ENCODE peak calls at places on chromosomes 7 and 10, in nine cellular contexts. F is LNCaP clone FGC, R is iPS DF 6.9, K is GM12864, H is germinal center, S is Karpas-422, I is EH, W is OCI-M1, J is activated T-helper 1 cell treated with Interleukin-2 at 50 U/mL for 16 hours. E is an unnamed sample.

GRCh38 chr7:80771523-80771922 is 133.1 kb downstream of the CD36 start:
- DNase-seq in R (no peak), H (no peak), K (no peak), J (no peak), S (no peak), I (no peak), F (no peak), W (no peak), E (no peak)

GRCh38 chr7:139457153-139457946 is 26.1 kb downstream of the KLRG2 start:
- DNase-seq in S (no peak), R (no peak), J (no peak), I (peak), K (no peak), F (no peak), W (no peak), H (no peak), E (no peak)

GRCh38 chr7:41319601-41320000 is 383.3 kb downstream of the INHBA start:
- DNase-seq in F (no peak), S (no peak), W (no peak), R (no peak), J (no peak), H (no peak), I (peak), K (no peak), E (no peak)

GRCh38 chr10:9596368-9596920 is 1421.2 kb upstream of the CELF2 start:
- DNase-seq in F (no peak), W (no peak), R (no peak), H (no peak), K (no peak), J (no peak), I (peak), S (no peak), E (no peak)

GRCh38 chr7:142711722-142712616 is 37.3 kb upstream of the PRSS1 start:
- DNase-seq in H (peak), S (peak), K (no peak), F (no peak), R (no peak), J (peak), I (peak), W (peak), E (peak)

GRCh38 chr10:22442468-22442867 is 97.2 kb downstream of the SPAG6 start:
- DNase-seq in W (no peak), K (no peak), S (no peak), H (no peak), F (no peak), I (no peak), R (no peak), J (no peak), E (no peak)

GRCh38 chr10:58435297-58435696 is 50.1 kb downstream of the TFAM start:
- DNase-seq in K (no peak), J (no peak), F (no peak), I (peak), R (no peak), H (no peak), W (peak), S (no peak), E (no peak)

GRCh38 chr10:133293810-133294119 is 14.9 kb downstream of the TUBGCP2 start:
- DNase-seq in H (no peak), R (no peak), J (no peak), K (no peak), F (no peak), W (no peak), S (no peak), I (no peak), E (no peak)

GRCh38 chr10:96984512-96985225 is 152.6 kb downstream of the LCOR start:
- DNase-seq in R (no peak), J (no peak), S (no peak), H (no peak), I (no peak), K (no peak), F (no peak), W (no peak), E (peak)

GRCh38 chr10:63763744-63764143 is 242.5 kb downstream of the REEP3 start:
- DNase-seq in R (no peak), H (no peak), I (no peak), S (no peak), W (no peak), F (no peak), K (no peak), J (no peak), E (no peak)

GRCh38 chr10:110918633-110919348 is at the start of gene BBIP1:
- DNase-seq in R (peak), H (peak), J (peak), S (peak), K (peak), W (peak), I (peak), F (peak), E (peak)

GRCh38 chr10:73744690-73744994 is 470 bp downstream of the SEC24C start:
- DNase-seq in H (peak), R (no peak), F (no peak), J (peak), W (peak), S (peak), I (peak), K (no peak), E (peak)

GRCh38 chr7:131040467-131040932 is 287.2 kb upstream of the MKLN1 start:
- DNase-seq in J (no peak), H (peak), I (peak), W (peak), R (peak), K (no peak), S (peak), F (peak), E (peak)

GRCh38 chr10:28875535-28876208 is 198.4 kb downstream of the BAMBI start:
- DNase-seq in J (no peak), R (peak), F (no peak), I (peak), W (no peak), K (no peak), S (no peak), H (no peak), E (no peak)

GRCh38 chr10:14261341-14261740 is 69.4 kb downstream of the FRMD4A start:
- DNase-seq in H (no peak), K (no peak), W (no peak), S (no peak), F (no peak), J (no peak), I (no peak), R (no peak), E (no peak)

GRCh38 chr7:100465702-100466311 is 1.7 kb upstream of the SPACDR start:
- DNase-seq in I (peak), J (no peak), H (no peak), S (peak), K (no peak), F (no peak), R (no peak), W (peak), E (peak)

GRCh38 chr7:129990403-129991192 is 37.8 kb upstream of the UBE2H start:
- DNase-seq in W (no peak), J (no peak), I (peak), F (no peak), H (peak), S (no peak), R (no peak), K (no peak), E (no peak)

GRCh38 chr7:112074464-112074863 is 131.7 kb downstream of the DOCK4 start:
- DNase-seq in I (no peak), F (no peak), H (no peak), J (no peak), W (no peak), S (no peak), K (no peak), R (no peak), E (no peak)

GRCh38 chr7:69067397-69067796 is 530.9 kb upstream of the AUTS2 start:
- DNase-seq in K (no peak), H (no peak), I (peak), S (peak), F (peak), J (no peak), W (peak), R (no peak), E (no peak)

GRCh38 chr7:114175140-114175539 is 239.5 kb upstream of the FOXP2 start:
- DNase-seq in W (no peak), I (peak), S (no peak), H (no peak), F (no peak), J (no peak), R (no peak), K (no peak), E (no peak)

GRCh38 chr7:109522585-109522984 is 952.9 kb downstream of the DNAJB9 start:
- DNase-seq in J (no peak), F (no peak), S (no peak), I (no peak), R (no peak), K (no peak), H (no peak), W (peak), E (no peak)

GRCh38 chr7:130196476-130196875 is 8.7 kb downstream of the TMEM209 start:
- DNase-seq in K (no peak), W (no peak), F (no peak), J (no peak), H (no peak), I (no peak), S (no peak), R (no peak), E (no peak)

GRCh38 chr10:49139000-49139865 is 5.4 kb upstream of the FAM170B start:
- DNase-seq in S (no peak), I (peak), J (no peak), H (no peak), F (no peak), K (no peak), W (peak), R (no peak), E (peak)

GRCh38 chr10:114304566-114305421 is 65.7 kb downstream of the VWA2 start:
- DNase-seq in W (no peak), S (peak), H (peak), F (no peak), I (peak), K (no peak), R (peak), J (peak), E (peak)

GRCh38 chr7:50769160-50769484 is 13.6 kb downstream of the GRB10 start:
- DNase-seq in W (no peak), S (no peak), K (no peak), R (no peak), I (no peak), F (no peak), J (no peak), H (no peak), E (no peak)

GRCh38 chr7:114986805-114987204 is 64.9 kb downstream of the MDFIC start:
- DNase-seq in W (no peak), R (no peak), H (no peak), J (no peak), F (no peak), S (no peak), I (peak), K (no peak), E (no peak)

GRCh38 chr7:151374139-151374538 is 32.5 kb downstream of the NUB1 start:
- DNase-seq in W (no peak), R (no peak), H (no peak), J (no peak), S (no peak), K (no peak), F (no peak), I (no peak), E (no peak)

GRCh38 chr10:129055966-129056365 is 411.1 kb upstream of the MGMT start:
- DNase-seq in J (no peak), W (no peak), K (no peak), I (no peak), F (no peak), S (no peak), R (no peak), H (no peak), E (no peak)

GRCh38 chr7:85106719-85107118 is 80.1 kb downstream of the SEMA3D start:
- DNase-seq in F (no peak), J (no peak), S (no peak), W (no peak), I (no peak), R (no peak), K (no peak), H (no peak), E (no peak)

GRCh38 chr7:11191574-11192220 is 218.0 kb downstream of the PHF14 start:
- DNase-seq in K (no peak), I (no peak), J (no peak), R (no peak), W (no peak), S (no peak), F (no peak), H (no peak), E (no peak)

E was measured in Kasumi-1.